ENCODE peak calls at places on chromosome 15, in five cellular contexts. B is MG63, O is GM23338, A is transverse colon, W is cardiac muscle cell. U is an unnamed sample.

GRCh38 chr15:98754283-98755022 is 106.1 kb downstream of the IGF1R start:
- DNase-seq in B (peak; percentile 41), O (peak; percentile 59), A (no peak), W (no peak), U (peak; percentile 43)

GRCh38 chr15:78170848-78171773 is 21.9 kb downstream of the IDH3A start:
- DNase-seq in B (no peak), O (no peak), A (no peak), W (no peak), U (no peak)

GRCh38 chr15:75067123-75067854 is 43.9 kb downstream of the PPCDC start:
- DNase-seq in B (peak; percentile 35), O (no peak), A (no peak), W (no peak), U (no peak)

GRCh38 chr15:60913901-60914300 is 315.2 kb downstream of the RORA start:
- DNase-seq in B (no peak), O (no peak), A (no peak), W (no peak), U (no peak)

GRCh38 chr15:39624806-39625205 is 43.9 kb downstream of the THBS1 start:
- DNase-seq in B (peak; percentile 92), O (no peak), A (peak; percentile 74), W (no peak), U (no peak)

GRCh38 chr15:45640610-45641009 is 5.8 kb downstream of the SQOR start:
- DNase-seq in B (peak; percentile 70), O (no peak), A (no peak), W (no peak), U (no peak)

GRCh38 chr15:29821416-29822099 is 710 bp downstream of the TJP1 start:
- DNase-seq in B (peak; percentile 82), O (peak; percentile 92), A (peak; percentile 83), W (peak; percentile 92), U (peak; percentile 79)

GRCh38 chr15:90265271-90266060 is at the start of gene NGRN:
- DNase-seq in B (peak; percentile 94), O (peak; percentile 95), A (peak; percentile 95), W (peak; percentile 91), U (peak; percentile 92)

GRCh38 chr15:33194237-33194636 is 277 bp downstream of the FMN1 start:
- DNase-seq in B (no peak), O (peak; percentile 35), A (no peak), W (no peak), U (peak; percentile 41)

GRCh38 chr15:67118808-67119207 is 53.4 kb downstream of the SMAD3 start:
- DNase-seq in B (no peak), O (no peak), A (no peak), W (no peak), U (no peak)

GRCh38 chr15:52080031-52080430 is 32.5 kb downstream of the BCL2L10 start:
- DNase-seq in B (no peak), O (no peak), A (no peak), W (no peak), U (no peak)

GRCh38 chr15:85005744-85006143 is 24.1 kb downstream of the PDE8A start:
- DNase-seq in B (no peak), O (no peak), A (no peak), W (no peak), U (no peak)

GRCh38 chr15:67548862-67549651 is 6.6 kb downstream of the MAP2K5 start:
- DNase-seq in B (peak; percentile 82), O (peak; percentile 88), A (peak; percentile 54), W (peak; percentile 57), U (peak; percentile 71)

GRCh38 chr15:37789881-37790280 is 144.6 kb upstream of the TMCO5A start:
- DNase-seq in B (no peak), O (no peak), A (no peak), W (no peak), U (no peak)

GRCh38 chr15:51335538-51335961 is 2.8 kb downstream of the CYP19A1 start:
- DNase-seq in B (no peak), O (no peak), A (no peak), W (no peak), U (no peak)

GRCh38 chr15:42858999-42859789 is 61.4 kb downstream of the TTBK2 start:
- DNase-seq in B (no peak), O (no peak), A (no peak), W (peak; percentile 17), U (no peak)

GRCh38 chr15:72239652-72240051 is 8.7 kb upstream of the PKM start:
- DNase-seq in B (no peak), O (no peak), A (no peak), W (no peak), U (no peak)

GRCh38 chr15:42890161-42890913 is 30.2 kb downstream of the TTBK2 start:
- DNase-seq in B (peak; percentile 30), O (peak; percentile 86), A (no peak), W (no peak), U (peak; percentile 16)

GRCh38 chr15:34793901-34794300 is 1.4 kb downstream of the ACTC1 start:
- DNase-seq in B (no peak), O (no peak), A (no peak), W (peak; percentile 30), U (no peak)

GRCh38 chr15:33029247-33029646 is 165.3 kb downstream of the FMN1 start:
- DNase-seq in B (no peak), O (no peak), A (no peak), W (no peak), U (no peak)

GRCh38 chr15:94235681-94236080 is 4.3 kb downstream of the MCTP2 start:
- DNase-seq in B (no peak), O (no peak), A (no peak), W (no peak), U (no peak)

GRCh38 chr15:93052090-93052892 is 36.7 kb downstream of the RGMA start:
- DNase-seq in B (no peak), O (no peak), A (no peak), W (no peak), U (peak; percentile 78)

GRCh38 chr15:71186971-71187960 is 72.0 kb downstream of the THSD4 start:
- DNase-seq in B (no peak), O (no peak), A (no peak), W (no peak), U (no peak)

GRCh38 chr15:45790325-45790943 is 155.6 kb downstream of the SQOR start:
- DNase-seq in B (no peak), O (peak; percentile 72), A (peak; percentile 34), W (peak; percentile 43), U (peak; percentile 53)

GRCh38 chr15:39431371-39431770 is 149.5 kb upstream of the THBS1 start:
- DNase-seq in B (no peak), O (no peak), A (no peak), W (no peak), U (no peak)

GRCh38 chr15:64903331-64903950 is 8.3 kb upstream of the ANKDD1A start:
- DNase-seq in B (no peak), O (no peak), A (no peak), W (no peak), U (no peak)

GRCh38 chr15:64905941-64906340 is 5.8 kb upstream of the ANKDD1A start:
- DNase-seq in B (no peak), O (no peak), A (no peak), W (no peak), U (no peak)

GRCh38 chr15:64904189-64904588 is 7.5 kb upstream of the ANKDD1A start:
- DNase-seq in B (no peak), O (no peak), A (no peak), W (no peak), U (no peak)

GRCh38 chr15:64906402-64906801 is 5.3 kb upstream of the ANKDD1A start:
- DNase-seq in B (no peak), O (no peak), A (no peak), W (no peak), U (no peak)

DNA sequence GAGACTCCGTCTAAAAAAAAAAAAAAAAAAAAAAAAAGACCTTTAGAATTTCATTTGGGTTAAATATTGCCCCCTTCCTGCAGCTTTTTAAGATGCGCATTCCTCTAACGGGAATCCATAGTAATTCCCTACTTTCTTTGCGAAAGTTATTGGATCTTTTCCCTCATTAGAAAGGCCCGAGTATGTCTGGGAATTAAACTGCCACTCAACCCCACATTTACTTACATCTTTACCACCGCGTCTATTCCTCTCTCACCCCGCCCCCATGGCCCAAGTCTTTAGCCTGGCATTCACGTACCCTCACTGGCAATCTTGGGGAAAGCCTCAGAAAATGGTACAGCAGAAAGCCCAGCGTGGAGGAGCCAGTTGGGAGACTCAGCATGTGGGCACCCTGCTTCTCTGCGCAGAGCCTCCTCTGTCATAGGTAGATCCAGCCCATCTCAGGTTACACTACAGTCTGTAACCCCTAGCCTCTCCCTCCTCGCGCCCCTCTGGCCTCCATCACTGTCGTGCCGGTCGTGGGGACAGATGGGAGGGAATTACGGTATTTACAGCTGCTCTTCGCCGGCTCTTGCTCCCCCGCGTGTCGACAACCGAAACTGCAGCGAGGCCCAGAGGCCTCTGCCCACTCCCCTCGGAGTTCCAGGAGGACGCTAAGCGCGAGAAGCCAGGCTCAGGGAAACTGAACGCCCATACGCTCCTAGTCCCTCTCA is 6.4 kb upstream of the ANKDD1A start:
- DNase-seq in B (peak; percentile 59), O (peak; percentile 98), A (peak; percentile 79), W (peak; percentile 91), U (peak; percentile 96)
- H3K4me3 ChIP-seq in B (peak overlapping the region; percentile 10), O (peak overlapping the region; percentile 48), A (no peak overlapping the region), W (peak overlapping the region; percentile 15), U (peak overlapping the region; percentile 22)

GRCh38 chr15:88738796-88739195 is 64.4 kb upstream of the ACAN start:
- DNase-seq in B (no peak), O (no peak), A (no peak), W (no peak), U (no peak)
- H3K27me3 ChIP-seq in B (no peaks in the 10 kb centered on the region), O (no peaks in the 10 kb centered on the region), A (peaks cover 10% of the 10 kb centered on the region), W (no peaks in the 10 kb centered on the region), U (no peaks in the 10 kb centered on the region)

GRCh38 chr15:41734079-41734478 is 40.2 kb upstream of the MAPKBP1 start:
- DNase-seq in B (no peak), O (no peak), A (no peak), W (no peak), U (no peak)

GRCh38 chr15:41730543-41730942 is 43.7 kb upstream of the MAPKBP1 start:
- DNase-seq in B (no peak), O (no peak), A (no peak), W (no peak), U (no peak)

GRCh38 chr15:41727143-41727542 is 47.1 kb upstream of the MAPKBP1 start:
- DNase-seq in B (no peak), O (no peak), A (no peak), W (no peak), U (no peak)

GRCh38 chr15:41735033-41735432 is 39.3 kb upstream of the MAPKBP1 start:
- DNase-seq in B (no peak), O (no peak), A (no peak), W (no peak), U (no peak)

GRCh38 chr15:41732487-41732886 is 41.8 kb upstream of the MAPKBP1 start:
- DNase-seq in B (no peak), O (no peak), A (no peak), W (no peak), U (no peak)
- H3K36me3 ChIP-seq in B (peaks cover 24% of the 10 kb centered on the region), O (peaks cover 19% of the 10 kb centered on the region), A (no peaks in the 10 kb centered on the region), W (peaks cover 55% of the 10 kb centered on the region), U (peaks cover 8% of the 10 kb centered on the region)

DNA sequence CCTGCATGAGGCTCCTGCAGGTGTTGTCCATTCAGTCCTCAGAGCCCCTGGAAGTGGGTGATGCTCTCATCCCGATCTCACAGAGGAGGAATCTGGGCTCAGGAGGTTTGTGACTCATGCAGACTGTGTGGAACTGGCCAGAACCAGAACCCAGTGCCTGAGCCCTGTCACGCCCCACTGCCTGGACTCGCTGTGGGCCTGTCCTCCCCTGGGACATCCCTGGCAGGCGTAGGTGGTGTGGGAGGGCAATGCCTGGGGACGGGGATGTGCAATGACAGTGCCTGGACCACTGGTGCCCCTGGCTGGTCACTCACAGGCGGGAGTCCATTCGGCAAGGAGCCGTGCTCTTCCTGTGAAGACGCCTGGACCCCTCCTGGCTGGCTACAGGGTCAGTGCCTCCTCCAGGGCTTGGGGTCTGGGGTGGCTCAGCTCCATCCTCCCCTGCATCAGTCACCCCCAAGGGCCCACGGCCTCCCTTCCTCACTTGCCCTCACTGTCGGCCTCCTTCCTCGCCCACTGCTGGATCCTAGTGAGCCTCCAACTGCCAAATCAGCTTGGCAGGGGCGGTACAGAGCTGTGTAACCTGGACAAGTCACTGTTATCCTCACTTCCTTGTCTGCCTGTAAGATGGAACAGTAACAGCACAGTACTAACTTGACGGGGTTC is 14.9 kb downstream of the PSTPIP1 start:
- DNase-seq in B (peak; percentile 27), O (no peak), A (no peak), W (no peak), U (peak; percentile 55)
- H3K4me3 ChIP-seq in B (no peak overlapping the region), O (no peak overlapping the region), A (no peak overlapping the region), W (no peak overlapping the region), U (no peak overlapping the region)

U was measured in H7.